ENCODE peak calls at places on chromosomes 7 and 10, in ten cellular contexts. D is WTC11; A is effector memory CD4-positive, alpha-beta T cell; Y is activated CD4-positive, alpha-beta T cell treated with anti-CD3 and anti-CD28 coated beads, Interleukin-2, amount 50 U/mL, for 1 hour; S is NCI-H1694 treated with DMSO at 0.1 percent for 48 hours; G is left lung; B is kidney tubule cell; V is GM23248; Z is SJSA1; L is hippocampal formation. N is an unnamed sample.
A peak's percentile ranks its signal among the peaks of the same experiment; 100 is the strongest.

GRCh38 chr7:14902589-14902963 is at the start of gene DGKB:
- DNase-seq in Y (no peak), S (no peak), V (peak; percentile 69), G (no peak), Z (no peak), A (no peak), D (peak; percentile 25), B (peak; percentile 9), L (peak; percentile 26), N (no peak)

GRCh38 chr7:70270149-70270548 is 671.9 kb downstream of the AUTS2 start:
- DNase-seq in B (no peak), G (no peak), V (no peak), A (no peak), L (no peak), Z (no peak), Y (no peak), D (no peak), S (no peak), N (no peak)

GRCh38 chr10:3525832-3526449 is 259.1 kb downstream of the KLF6 start:
- DNase-seq in B (peak; percentile 95), V (peak; percentile 99), Y (no peak), A (no peak), G (no peak), L (no peak), Z (peak; percentile 92), D (no peak), S (no peak), N (peak; percentile 88)

GRCh38 chr7:2862831-2863361 is 18.8 kb upstream of the GNA12 start:
- DNase-seq in Y (no peak), L (no peak), V (no peak), D (no peak), B (no peak), Z (peak; percentile 96), A (no peak), G (peak; percentile 76), S (no peak), N (no peak)

GRCh38 chr10:25815236-25815635 is 118.8 kb upstream of the MYO3A start:
- DNase-seq in V (no peak), Y (no peak), A (no peak), B (peak; percentile 44), S (no peak), L (no peak), G (no peak), Z (no peak), D (no peak), N (no peak)

GRCh38 chr10:32950457-32951109 is 7.4 kb downstream of the ITGB1 start:
- DNase-seq in A (no peak), G (no peak), S (no peak), Y (no peak), B (no peak), L (no peak), V (no peak), Z (no peak), D (no peak), N (no peak)

GRCh38 chr10:104521901-104522827 is 118.9 kb upstream of the SORCS3 start:
- DNase-seq in V (no peak), B (no peak), A (no peak), D (no peak), G (no peak), Z (no peak), Y (no peak), L (no peak), S (no peak), N (no peak)

GRCh38 chr10:130844264-130844761 is 467.2 kb downstream of the TCERG1L start:
- DNase-seq in S (no peak), G (no peak), D (no peak), Y (no peak), V (no peak), A (no peak), B (no peak), L (no peak), Z (no peak), N (no peak)

GRCh38 chr7:121406866-121407439 is 10.8 kb upstream of the FAM3C start:
- DNase-seq in S (no peak), B (no peak), Y (no peak), G (no peak), Z (no peak), D (no peak), A (no peak), L (no peak), V (no peak), N (peak; percentile 64)

N was measured in SW480.